ENCODE peak calls at places on chromosomes 3 and 15, in four cellular contexts. R is HepG2, X is GM12878, O is H1. T is an unnamed sample.

GRCh38 chr3:187795207-187795960 is 50.1 kb upstream of the BCL6 start:
- DNase-seq in R (no peak), X (no peak), O (no peak), T (no peak)

GRCh38 chr15:55823191-55823670 is 80.3 kb upstream of the PRTG start:
- DNase-seq in R (no peak), X (no peak), O (no peak), T (no peak)

GRCh38 chr3:126550488-126551051 is 8.2 kb downstream of the C3orf22 start:
- DNase-seq in R (no peak), X (no peak), O (peak), T (no peak)

GRCh38 chr3:139318826-139319225 is 25.0 kb upstream of the MRPS22 start:
- DNase-seq in R (no peak), X (no peak), O (no peak), T (no peak)

GRCh38 chr3:102074951-102075350 is 225.6 kb downstream of the NFKBIZ start:
- DNase-seq in R (no peak), X (no peak), O (no peak), T (no peak)

GRCh38 chr3:10344147-10344943 is 23.4 kb upstream of the SEC13 start:
- DNase-seq in R (no peak), X (no peak), O (peak), T (peak)

GRCh38 chr15:74128785-74129350 is 1.5 kb upstream of the ISLR2 start:
- DNase-seq in R (no peak), X (no peak), O (peak), T (no peak)

GRCh38 chr3:152466784-152467183 is 198.1 kb downstream of the MBNL1 start:
- DNase-seq in R (peak), X (no peak), O (no peak), T (peak)

GRCh38 chr15:72116680-72117447 is 1.1 kb downstream of the MYO9A start:
- DNase-seq in R (no peak), X (no peak), O (no peak), T (peak)

GRCh38 chr15:25862469-25863066 is 559 bp downstream of the ATP10A start:
- DNase-seq in R (no peak), X (no peak), O (peak), T (no peak)

GRCh38 chr15:67201136-67201535 is 53.3 kb downstream of the AAGAB start:
- DNase-seq in R (no peak), X (no peak), O (no peak), T (no peak)

GRCh38 chr3:60979861-60980739 is 271.2 kb downstream of the FHIT start:
- DNase-seq in R (no peak), X (no peak), O (no peak), T (no peak)

GRCh38 chr3:188940213-188940914 is 231.4 kb upstream of the TPRG1 start:
- DNase-seq in R (no peak), X (no peak), O (peak), T (no peak)

GRCh38 chr3:86793786-86794185 is 197.2 kb downstream of the VGLL3 start:
- DNase-seq in R (peak), X (no peak), O (no peak), T (no peak)

GRCh38 chr3:186614597-186615483 is 2.0 kb downstream of the AHSG start:
- DNase-seq in R (peak), X (peak), O (peak), T (peak)

DNA sequence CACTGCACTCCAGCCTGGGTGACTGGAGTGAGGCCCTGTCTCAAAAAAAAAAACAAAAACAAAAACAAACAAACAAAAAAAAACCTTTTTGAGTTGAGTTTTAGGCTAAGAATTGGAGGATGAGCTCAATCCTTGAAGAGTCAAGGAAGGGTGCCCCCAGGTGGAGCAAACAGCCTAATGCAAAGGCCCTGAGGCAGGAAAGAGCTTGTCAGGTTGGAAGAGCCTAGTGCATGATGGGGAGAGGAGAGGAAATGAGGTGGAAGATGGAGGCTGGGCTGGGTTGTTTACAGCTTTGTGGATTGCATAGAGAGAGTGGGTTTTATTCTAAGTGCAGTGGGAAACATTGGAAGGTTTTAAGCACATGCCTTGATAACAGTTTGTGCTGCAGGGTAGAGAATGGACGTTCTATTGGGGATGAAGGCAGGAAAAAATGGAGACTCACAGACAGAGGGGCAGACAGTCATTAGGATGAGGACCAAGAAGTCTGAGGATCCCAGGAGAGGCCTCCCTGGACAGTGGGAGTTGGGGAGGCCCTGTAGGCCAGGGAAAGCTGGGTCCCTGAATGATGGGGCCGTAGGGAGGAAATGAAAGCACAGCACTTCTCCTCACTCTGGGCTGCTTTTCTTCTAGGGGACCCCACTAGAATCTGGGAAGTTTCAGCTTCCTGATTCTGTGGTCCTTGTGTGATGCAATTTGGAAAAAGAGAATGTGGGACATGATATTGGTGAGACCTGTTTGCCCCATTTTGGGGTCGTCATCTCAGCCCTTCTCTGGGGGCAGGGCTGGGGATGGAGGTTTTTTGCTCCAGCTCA is 1.9 kb upstream of the SNX22 start:
- DNase-seq in R (no peak), X (no peak), O (no peak), T (peak)
- TF ChIP-seq CBX5 in R (no peak), X (no peak), O (no peak), T (no peak)

GRCh38 chr15:38650936-38651327 is 86.3 kb upstream of the RASGRP1 start:
- DNase-seq in R (no peak), X (no peak), O (no peak), T (no peak)
- TF ChIP-seq RFX5 in R (no peak), X (no peak), O (no peak), T (no peak)

GRCh38 chr3:37218206-37218605 is 43.8 kb upstream of the LRRFIP2 start:
- DNase-seq in R (no peak), X (no peak), O (no peak), T (no peak)
- TF ChIP-seq CBX5 in R (no peak), X (no peak), O (no peak), T (no peak)

GRCh38 chr3:47416041-47416440 is 35.2 kb downstream of the PTPN23 start:
- DNase-seq in R (no peak), X (no peak), O (no peak), T (no peak)
- TF ChIP-seq RFX5 in R (no peak), X (no peak), O (no peak), T (no peak)

DNA sequence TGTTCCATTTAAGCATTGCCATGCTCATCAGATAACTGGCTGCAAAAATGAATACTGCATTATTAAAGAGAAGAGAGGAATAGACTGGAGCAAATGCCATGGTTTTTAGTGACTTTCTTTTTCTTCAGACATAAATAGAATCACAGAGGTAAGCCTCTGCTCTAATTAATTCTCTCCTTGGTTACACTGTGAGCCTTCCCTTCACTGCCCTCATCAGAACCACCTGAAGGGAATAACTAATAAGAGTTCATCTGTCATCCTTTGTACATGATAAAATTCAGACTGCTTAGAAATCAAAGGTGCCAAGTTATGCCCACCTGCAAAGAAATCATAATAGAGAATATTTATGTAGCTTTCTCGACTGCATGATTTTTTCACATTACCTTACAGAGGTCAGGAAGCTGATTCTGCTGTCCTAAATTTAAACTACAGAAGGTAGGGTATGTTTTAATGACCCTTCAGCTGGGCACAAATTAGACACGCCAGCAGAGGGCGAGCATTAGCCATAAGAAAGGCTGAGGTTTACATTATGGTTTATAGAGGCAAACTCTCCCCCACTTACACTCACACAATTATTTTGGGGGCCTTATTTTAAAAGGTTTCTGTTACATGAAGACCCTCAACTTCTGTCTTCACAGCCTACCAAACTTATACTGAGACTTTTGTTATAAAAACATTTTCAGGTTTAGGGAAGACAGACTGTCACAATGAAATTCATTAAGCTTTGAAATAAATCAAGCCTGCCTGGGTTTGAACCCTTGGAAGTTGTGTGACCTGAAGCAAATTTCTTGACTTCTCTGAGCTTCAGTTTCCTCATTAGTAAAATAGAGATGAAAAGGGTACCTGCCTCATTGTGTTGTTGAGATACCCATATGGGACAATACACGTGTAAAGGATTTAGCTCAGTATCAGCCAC is 15.3 kb upstream of the UNC13C start:
- DNase-seq in R (peak), X (no peak), O (peak), T (no peak)
- TF ChIP-seq CBX5 in R (no peak), X (no peak), O (no peak), T (no peak)

GRCh38 chr3:12663311-12663935 is 494 bp downstream of the RAF1 start:
- DNase-seq in R (no peak), X (no peak), O (no peak), T (peak)
- TF ChIP-seq RFX5 in R (no peak), X (no peak), O (no peak), T (no peak)

DNA sequence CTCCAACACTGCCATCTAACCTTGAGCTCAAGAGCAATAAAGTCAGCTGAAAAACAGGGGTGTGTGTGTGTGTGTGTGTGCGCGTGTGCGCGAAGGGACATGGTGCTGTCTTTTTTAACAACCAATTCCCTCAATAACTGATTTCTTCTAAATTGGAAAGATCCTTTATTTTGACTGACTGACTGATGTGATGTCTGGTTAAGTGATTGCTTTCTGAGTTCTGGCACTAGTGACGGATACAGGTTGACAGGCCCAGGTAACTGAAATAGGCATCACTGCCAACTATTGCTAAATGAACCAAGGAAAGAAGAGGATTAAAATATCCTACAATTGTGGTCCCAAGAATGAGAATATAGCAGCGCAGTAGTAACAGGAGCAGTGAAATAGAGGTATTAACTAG is 405.4 kb downstream of the ZNF385D start:
- DNase-seq in R (no peak), X (no peak), O (no peak), T (no peak)
- TF ChIP-seq CBX5 in R (no peak), X (no peak), O (no peak), T (no peak)

GRCh38 chr3:1092771-1093170 is at the start of gene CNTN6:
- DNase-seq in R (no peak), X (no peak), O (no peak), T (no peak)
- TF ChIP-seq RFX5 in R (no peak), X (no peak), O (no peak), T (no peak)

GRCh38 chr15:66115568-66116206 is 137.9 kb downstream of the MEGF11 start:
- DNase-seq in R (no peak), X (no peak), O (no peak), T (no peak)
- TF ChIP-seq CBX5 in R (no peak), X (no peak), O (no peak), T (no peak)

DNA sequence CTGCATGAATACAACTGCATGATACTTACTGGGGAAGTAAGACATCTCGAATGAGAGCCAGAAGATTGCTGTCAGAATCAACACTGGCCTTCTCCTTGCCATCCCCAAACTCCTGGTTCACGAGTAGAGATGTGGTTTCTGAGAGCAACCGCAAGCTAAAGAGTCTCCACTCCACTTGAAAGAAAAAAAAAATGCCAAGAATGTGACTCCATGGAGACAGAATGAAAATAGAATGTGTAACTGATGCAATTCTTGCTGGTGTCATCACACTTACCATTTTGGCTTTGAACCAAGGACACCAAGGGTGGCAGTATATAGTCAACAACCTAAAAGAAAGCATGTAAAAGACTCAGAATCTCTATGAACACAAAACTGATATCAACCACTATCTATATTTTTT is 280.4 kb downstream of the ULK4 start:
- DNase-seq in R (peak), X (no peak), O (no peak), T (no peak)
- TF ChIP-seq RFX5 in R (no peak), X (no peak), O (no peak), T (no peak)

T was measured in K562.